ENCODE peak calls at places on chromosome 13, in six cellular contexts. O, D, Q, E, V and R are unnamed samples.

GRCh38 chr13:74444877-74445479 is 310.8 kb upstream of the KLF12 start:
- DNase-seq in O (no peak), D (peak), Q (no peak), E (peak), V (no peak), R (no peak)

GRCh38 chr13:50676602-50677001 is 166.9 kb downstream of the DLEU7 start:
- DNase-seq in O (no peak), D (peak), Q (no peak), E (peak), V (no peak), R (no peak)

GRCh38 chr13:36344886-36345437 is 1.2 kb downstream of the SPART start:
- DNase-seq in O (no peak), D (no peak), Q (no peak), E (peak), V (no peak), R (no peak)

GRCh38 chr13:32746474-32746873 is 160.2 kb downstream of the PDS5B start:
- DNase-seq in O (no peak), D (no peak), Q (no peak), E (peak), V (no peak), R (no peak)

GRCh38 chr13:23810842-23811241 is 78.4 kb downstream of the MIPEP start:
- DNase-seq in O (no peak), D (no peak), Q (no peak), E (no peak), V (no peak), R (peak)

GRCh38 chr13:54676526-54677113 is 1648.0 kb downstream of the OLFM4 start:
- DNase-seq in O (no peak), D (no peak), Q (no peak), E (no peak), V (no peak), R (no peak)

GRCh38 chr13:79710376-79710775 is 229.4 kb downstream of the NDFIP2 start:
- DNase-seq in O (no peak), D (no peak), Q (no peak), E (peak), V (no peak), R (no peak)

GRCh38 chr13:59360108-59360507 is 803.6 kb downstream of the DIAPH3 start:
- DNase-seq in O (no peak), D (no peak), Q (no peak), E (no peak), V (no peak), R (no peak)

GRCh38 chr13:44686478-44687071 is 110.4 kb upstream of the TSC22D1 start:
- DNase-seq in O (no peak), D (no peak), Q (no peak), E (no peak), V (no peak), R (no peak)

GRCh38 chr13:73060251-73061160 is 1.7 kb downstream of the KLF5 start:
- DNase-seq in O (no peak), D (peak), Q (no peak), E (peak), V (no peak), R (peak)

GRCh38 chr13:53250272-53250875 is 221.8 kb downstream of the OLFM4 start:
- DNase-seq in O (no peak), D (peak), Q (no peak), E (peak), V (peak), R (peak)

GRCh38 chr13:90105881-90106496 is 1241.5 kb upstream of the MIR17HG start:
- DNase-seq in O (no peak), D (no peak), Q (no peak), E (peak), V (no peak), R (no peak)

GRCh38 chr13:46541210-46541609 is 11.8 kb upstream of the LRCH1 start:
- DNase-seq in O (no peak), D (no peak), Q (no peak), E (no peak), V (no peak), R (no peak)

GRCh38 chr13:72839831-72840426 is 58.0 kb downstream of the PIBF1 start:
- DNase-seq in O (peak), D (peak), Q (no peak), E (peak), V (no peak), R (peak)

GRCh38 chr13:46386426-46386995 is 541 bp downstream of the RUBCNL start:
- DNase-seq in O (no peak), D (no peak), Q (no peak), E (no peak), V (no peak), R (no peak)

GRCh38 chr13:31887311-31887710 is 144.3 kb upstream of the FRY start:
- DNase-seq in O (no peak), D (peak), Q (no peak), E (peak), V (no peak), R (no peak)

GRCh38 chr13:101655435-101655834 is 203.0 kb downstream of the ITGBL1 start:
- DNase-seq in O (no peak), D (no peak), Q (no peak), E (peak), V (no peak), R (no peak)

GRCh38 chr13:44012910-44013309 is 133.2 kb downstream of the LACC1 start:
- DNase-seq in O (no peak), D (no peak), Q (no peak), E (peak), V (no peak), R (no peak)

GRCh38 chr13:25715760-25716159 is 336.1 kb downstream of the SHISA2 start:
- DNase-seq in O (no peak), D (no peak), Q (no peak), E (no peak), V (no peak), R (no peak)

GRCh38 chr13:95256086-95256485 is 45.2 kb downstream of the ABCC4 start:
- DNase-seq in O (no peak), D (peak), Q (no peak), E (peak), V (no peak), R (no peak)

GRCh38 chr13:27133889-27134288 is 37.7 kb downstream of the USP12 start:
- DNase-seq in O (no peak), D (no peak), Q (no peak), E (no peak), V (no peak), R (no peak)

GRCh38 chr13:18978447-18978846 is 203.2 kb downstream of the TUBA3C start:
- DNase-seq in O (no peak), D (no peak), Q (no peak), E (no peak), V (no peak), R (no peak)

GRCh38 chr13:29458419-29458818 is 137.1 kb downstream of the SLC7A1 start:
- DNase-seq in O (no peak), D (no peak), Q (no peak), E (peak), V (no peak), R (no peak)

GRCh38 chr13:25584975-25585374 is 213.2 kb downstream of the ATP8A2 start:
- DNase-seq in O (no peak), D (no peak), Q (no peak), E (no peak), V (no peak), R (no peak)

DNA sequence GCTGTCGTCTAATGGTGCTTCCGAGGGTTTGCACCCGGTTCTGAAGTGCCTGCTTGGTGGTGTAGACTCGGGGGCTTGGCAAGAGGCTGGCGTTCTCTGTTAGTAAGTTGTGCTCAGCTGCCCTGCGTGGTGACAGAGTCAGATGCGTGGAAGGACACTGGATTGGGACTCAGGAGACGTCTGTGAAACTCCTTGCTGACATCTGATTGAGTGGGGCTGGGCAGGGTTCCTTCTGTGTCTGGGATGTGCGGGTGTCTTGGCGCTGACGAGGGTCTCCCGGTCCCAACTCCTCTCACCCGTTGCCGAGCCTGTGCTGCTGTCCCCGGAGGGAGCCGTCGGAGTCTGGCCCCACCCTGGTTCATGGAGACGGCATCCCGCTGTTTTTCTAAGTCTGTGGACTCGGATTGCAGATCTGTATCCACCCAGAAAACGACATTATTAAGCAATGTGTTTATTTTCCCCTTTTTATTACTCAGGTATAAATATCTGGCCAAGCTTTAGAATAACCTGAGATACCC is 16.4 kb upstream of the DCUN1D2 start:
- DNase-seq in O (no peak), D (no peak), Q (no peak), E (no peak), V (no peak), R (no peak)
- TF ChIP-seq CTCF in O (no peak), D (no peak), Q (no peak), E (no peak), V (no peak), R (no peak)

DNA sequence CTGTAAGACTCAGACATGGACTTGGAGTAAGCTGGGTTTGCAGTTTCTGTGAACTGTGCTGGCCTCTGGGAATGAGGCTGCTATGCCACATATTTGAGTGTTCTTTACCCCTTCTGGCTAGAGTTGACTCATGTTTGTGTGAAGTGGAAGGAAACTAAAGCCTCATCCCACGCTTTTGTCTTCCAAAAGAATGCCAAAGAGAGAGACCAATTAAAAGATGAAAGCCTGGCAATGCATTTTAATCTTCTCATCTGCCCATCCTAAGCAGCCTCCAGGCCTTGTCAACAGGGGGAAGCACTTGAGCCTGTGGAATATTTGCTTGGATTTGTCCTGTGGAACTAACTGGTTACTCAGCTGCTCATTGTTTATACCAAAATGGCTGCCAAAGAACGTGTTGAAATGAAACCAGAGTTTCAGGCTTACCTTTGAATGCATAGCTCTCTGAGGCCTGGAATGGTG is 49.1 kb downstream of the LMO7 start:
- DNase-seq in O (no peak), D (peak), Q (no peak), E (peak), V (no peak), R (no peak)
- TF ChIP-seq CTCF in O (no peak), D (peak), Q (no peak), E (peak), V (no peak), R (no peak)

GRCh38 chr13:28313579-28313978 is 175.2 kb downstream of the PAN3 start:
- DNase-seq in O (no peak), D (peak), Q (no peak), E (peak), V (no peak), R (peak)
- TF ChIP-seq CTCF in O (no peak), D (peak), Q (no peak), E (peak), V (peak), R (peak)

DNA sequence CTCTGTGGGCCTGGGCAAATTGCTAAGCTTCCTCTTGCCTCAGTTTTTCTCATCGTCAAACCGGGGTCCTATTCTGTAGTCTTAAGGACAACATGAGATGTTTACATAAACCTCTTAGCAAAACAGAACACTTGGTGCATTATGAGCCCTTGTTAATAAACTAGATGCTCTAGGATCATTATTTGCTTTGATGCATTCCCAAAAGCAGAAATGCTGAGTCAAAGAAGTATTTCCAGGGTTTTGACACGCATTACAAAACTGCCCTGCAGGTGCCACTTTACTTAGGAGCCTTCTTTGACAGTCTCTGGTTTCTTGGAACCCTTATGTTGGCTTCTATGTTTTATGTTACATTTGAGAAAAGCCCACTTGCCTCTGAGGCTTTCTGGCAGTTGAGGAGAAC is 12.1 kb downstream of the AKAP11 start:
- DNase-seq in O (no peak), D (no peak), Q (no peak), E (no peak), V (no peak), R (no peak)
- TF ChIP-seq CTCF in O (no peak), D (no peak), Q (no peak), E (no peak), V (no peak), R (no peak)

GRCh38 chr13:21230516-21230915 is 54.1 kb downstream of the MRPL57 start:
- DNase-seq in O (no peak), D (no peak), Q (no peak), E (no peak), V (no peak), R (no peak)

GRCh38 chr13:21231426-21231945 is 55.0 kb downstream of the MRPL57 start:
- DNase-seq in O (no peak), D (no peak), Q (no peak), E (no peak), V (no peak), R (no peak)

GRCh38 chr13:21233086-21233485 is 56.6 kb downstream of the MRPL57 start:
- DNase-seq in O (no peak), D (no peak), Q (no peak), E (no peak), V (no peak), R (peak)

GRCh38 chr13:21232599-21232998 is 56.1 kb downstream of the MRPL57 start:
- DNase-seq in O (no peak), D (no peak), Q (no peak), E (no peak), V (no peak), R (no peak)

GRCh38 chr13:21232196-21232595 is 55.7 kb downstream of the MRPL57 start:
- DNase-seq in O (no peak), D (peak), Q (no peak), E (no peak), V (no peak), R (no peak)
- TF ChIP-seq CTCF in O (no peak), D (no peak), Q (no peak), E (no peak), V (no peak), R (no peak)

GRCh38 chr13:109790071-109790470 is 3.7 kb upstream of the IRS2 start:
- DNase-seq in O (no peak), D (no peak), Q (no peak), E (no peak), V (no peak), R (no peak)

GRCh38 chr13:109792416-109793090 is 6.2 kb upstream of the IRS2 start:
- DNase-seq in O (no peak), D (no peak), Q (no peak), E (no peak), V (no peak), R (no peak)

GRCh38 chr13:109788372-109789195 is 2.2 kb upstream of the IRS2 start:
- DNase-seq in O (no peak), D (no peak), Q (no peak), E (no peak), V (no peak), R (no peak)

GRCh38 chr13:109789262-109789661 is 2.9 kb upstream of the IRS2 start:
- DNase-seq in O (no peak), D (no peak), Q (no peak), E (no peak), V (no peak), R (no peak)

DNA sequence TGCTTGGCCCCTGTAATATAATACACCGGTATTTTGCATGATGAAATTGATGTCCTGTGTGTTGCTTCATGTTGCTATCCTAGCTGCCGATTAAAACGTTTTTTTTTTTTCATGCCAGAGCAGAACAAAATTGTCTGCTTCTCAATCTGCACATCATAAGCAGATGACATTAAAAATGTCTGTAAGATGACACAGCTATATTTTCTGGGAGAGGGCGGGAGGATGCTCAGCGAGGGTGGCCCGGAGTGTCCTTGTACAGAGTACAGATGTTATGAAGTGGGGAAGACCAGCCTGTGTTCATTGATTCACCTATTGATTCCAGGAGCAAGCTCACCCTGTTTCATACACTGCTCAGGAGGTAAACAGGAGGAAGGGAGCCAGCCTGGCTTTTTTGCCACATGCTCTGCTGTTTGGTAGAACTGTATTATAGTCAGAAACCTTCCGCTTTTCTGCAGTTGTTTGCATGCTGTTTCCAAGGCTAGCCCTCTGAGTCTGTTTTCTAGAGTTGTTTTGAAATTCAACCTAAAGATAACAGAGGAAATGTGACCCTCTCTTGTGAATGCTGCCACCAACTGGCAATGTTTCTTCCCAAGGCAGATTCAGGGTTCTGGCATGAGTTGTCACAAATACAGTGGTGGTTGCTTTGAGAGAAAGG is 4.7 kb upstream of the IRS2 start:
- DNase-seq in O (peak), D (peak), Q (no peak), E (peak), V (no peak), R (no peak)
- TF ChIP-seq CTCF in O (peak), D (peak), Q (peak), E (peak), V (peak), R (peak)

GRCh38 chr13:97911311-97912138 is 42.0 kb upstream of the IPO5 start:
- DNase-seq in O (no peak), D (peak), Q (no peak), E (peak), V (no peak), R (peak)
- TF ChIP-seq CTCF in O (no peak), D (peak), Q (no peak), E (peak), V (peak), R (peak)